ENCODE peak calls at places on chromosomes 4 and X, in nine cellular contexts. One of them, this sample, is unnamed.

GRCh38 chr4:124144302-124144701 is 568.2 kb downstream of the ANKRD50 start:
- ATAC-seq in SK-N-SH treated with all-trans-retinoic acid at 6 μM for 48 hours: no peak
- ATAC-seq in activated B cell treated with CpG ODN at 0.5 μM for 24 hours: no peak
- ATAC-seq in T-helper 17 cell: no peak
- ATAC-seq in pancreas: no peak
- ATAC-seq in lung: no peak
- ATAC-seq in activated T-cell treated with anti-CD3 and anti-CD28 coated beads, Interleukin-2, amount 50 U/mL, for 4 hours: no peak
- ATAC-seq in activated CD8-positive, alpha-beta memory T cell treated with anti-CD3 and anti-CD28 coated beads, Interleukin-2, amount 10 ng/mL, durations not matched to agents 7 days and 5 days: no peak
- ATAC-seq in T-cell: no peak
- ATAC-seq in this sample: no peak

GRCh38 chr4:168409089-168409801 is 71.0 kb downstream of the DDX60L start:
- ATAC-seq in SK-N-SH treated with all-trans-retinoic acid at 6 μM for 48 hours: peak; percentile 81
- ATAC-seq in activated B cell treated with CpG ODN at 0.5 μM for 24 hours: no peak
- ATAC-seq in T-helper 17 cell: no peak
- ATAC-seq in pancreas: no peak
- ATAC-seq in lung: no peak
- ATAC-seq in activated T-cell treated with anti-CD3 and anti-CD28 coated beads, Interleukin-2, amount 50 U/mL, for 4 hours: no peak
- ATAC-seq in activated CD8-positive, alpha-beta memory T cell treated with anti-CD3 and anti-CD28 coated beads, Interleukin-2, amount 10 ng/mL, durations not matched to agents 7 days and 5 days: no peak
- ATAC-seq in T-cell: no peak
- ATAC-seq in this sample: no peak

GRCh38 chr4:148540622-148541326 is 98.6 kb upstream of the NR3C2 start:
- ATAC-seq in SK-N-SH treated with all-trans-retinoic acid at 6 μM for 48 hours: no peak
- ATAC-seq in activated B cell treated with CpG ODN at 0.5 μM for 24 hours: no peak
- ATAC-seq in T-helper 17 cell: no peak
- ATAC-seq in pancreas: no peak
- ATAC-seq in lung: no peak
- ATAC-seq in activated T-cell treated with anti-CD3 and anti-CD28 coated beads, Interleukin-2, amount 50 U/mL, for 4 hours: no peak
- ATAC-seq in activated CD8-positive, alpha-beta memory T cell treated with anti-CD3 and anti-CD28 coated beads, Interleukin-2, amount 10 ng/mL, durations not matched to agents 7 days and 5 days: no peak
- ATAC-seq in T-cell: no peak
- ATAC-seq in this sample: no peak

GRCh38 chr4:150518559-150518958 is 63.4 kb upstream of the MAB21L2 start:
- ATAC-seq in SK-N-SH treated with all-trans-retinoic acid at 6 μM for 48 hours: peak; percentile 68
- ATAC-seq in activated B cell treated with CpG ODN at 0.5 μM for 24 hours: no peak
- ATAC-seq in T-helper 17 cell: no peak
- ATAC-seq in pancreas: peak; percentile 50
- ATAC-seq in lung: no peak
- ATAC-seq in activated T-cell treated with anti-CD3 and anti-CD28 coated beads, Interleukin-2, amount 50 U/mL, for 4 hours: peak; percentile 97
- ATAC-seq in activated CD8-positive, alpha-beta memory T cell treated with anti-CD3 and anti-CD28 coated beads, Interleukin-2, amount 10 ng/mL, durations not matched to agents 7 days and 5 days: peak; percentile 47
- ATAC-seq in T-cell: no peak
- ATAC-seq in this sample: no peak

GRCh38 chr4:71607780-71608673 is 175.9 kb downstream of the GC start:
- ATAC-seq in SK-N-SH treated with all-trans-retinoic acid at 6 μM for 48 hours: no peak
- ATAC-seq in activated B cell treated with CpG ODN at 0.5 μM for 24 hours: no peak
- ATAC-seq in T-helper 17 cell: no peak
- ATAC-seq in pancreas: peak; percentile 87
- ATAC-seq in lung: peak; percentile 74
- ATAC-seq in activated T-cell treated with anti-CD3 and anti-CD28 coated beads, Interleukin-2, amount 50 U/mL, for 4 hours: no peak
- ATAC-seq in activated CD8-positive, alpha-beta memory T cell treated with anti-CD3 and anti-CD28 coated beads, Interleukin-2, amount 10 ng/mL, durations not matched to agents 7 days and 5 days: no peak
- ATAC-seq in T-cell: no peak
- ATAC-seq in this sample: no peak

GRCh38 chr4:153724606-153725005 is 35.2 kb downstream of the RNF175 start:
- ATAC-seq in SK-N-SH treated with all-trans-retinoic acid at 6 μM for 48 hours: no peak
- ATAC-seq in activated B cell treated with CpG ODN at 0.5 μM for 24 hours: no peak
- ATAC-seq in T-helper 17 cell: no peak
- ATAC-seq in pancreas: no peak
- ATAC-seq in lung: no peak
- ATAC-seq in activated T-cell treated with anti-CD3 and anti-CD28 coated beads, Interleukin-2, amount 50 U/mL, for 4 hours: no peak
- ATAC-seq in activated CD8-positive, alpha-beta memory T cell treated with anti-CD3 and anti-CD28 coated beads, Interleukin-2, amount 10 ng/mL, durations not matched to agents 7 days and 5 days: peak; percentile 39
- ATAC-seq in T-cell: no peak
- ATAC-seq in this sample: no peak

GRCh38 chr4:56464581-56464980 is 2.8 kb upstream of the SRP72 start:
- ATAC-seq in SK-N-SH treated with all-trans-retinoic acid at 6 μM for 48 hours: no peak
- ATAC-seq in activated B cell treated with CpG ODN at 0.5 μM for 24 hours: no peak
- ATAC-seq in T-helper 17 cell: no peak
- ATAC-seq in pancreas: no peak
- ATAC-seq in lung: no peak
- ATAC-seq in activated T-cell treated with anti-CD3 and anti-CD28 coated beads, Interleukin-2, amount 50 U/mL, for 4 hours: no peak
- ATAC-seq in activated CD8-positive, alpha-beta memory T cell treated with anti-CD3 and anti-CD28 coated beads, Interleukin-2, amount 10 ng/mL, durations not matched to agents 7 days and 5 days: no peak
- ATAC-seq in T-cell: no peak
- ATAC-seq in this sample: no peak

GRCh38 chr4:119663160-119663788 is 34.7 kb upstream of the PDE5A start:
- ATAC-seq in SK-N-SH treated with all-trans-retinoic acid at 6 μM for 48 hours: peak; percentile 60
- ATAC-seq in activated B cell treated with CpG ODN at 0.5 μM for 24 hours: no peak
- ATAC-seq in T-helper 17 cell: no peak
- ATAC-seq in pancreas: no peak
- ATAC-seq in lung: no peak
- ATAC-seq in activated T-cell treated with anti-CD3 and anti-CD28 coated beads, Interleukin-2, amount 50 U/mL, for 4 hours: no peak
- ATAC-seq in activated CD8-positive, alpha-beta memory T cell treated with anti-CD3 and anti-CD28 coated beads, Interleukin-2, amount 10 ng/mL, durations not matched to agents 7 days and 5 days: no peak
- ATAC-seq in T-cell: no peak
- ATAC-seq in this sample: no peak

GRCh38 chr4:15355464-15355863 is 72.4 kb upstream of the C1QTNF7 start:
- ATAC-seq in SK-N-SH treated with all-trans-retinoic acid at 6 μM for 48 hours: no peak
- ATAC-seq in activated B cell treated with CpG ODN at 0.5 μM for 24 hours: no peak
- ATAC-seq in T-helper 17 cell: no peak
- ATAC-seq in pancreas: no peak
- ATAC-seq in lung: no peak
- ATAC-seq in activated T-cell treated with anti-CD3 and anti-CD28 coated beads, Interleukin-2, amount 50 U/mL, for 4 hours: no peak
- ATAC-seq in activated CD8-positive, alpha-beta memory T cell treated with anti-CD3 and anti-CD28 coated beads, Interleukin-2, amount 10 ng/mL, durations not matched to agents 7 days and 5 days: no peak
- ATAC-seq in T-cell: no peak
- ATAC-seq in this sample: no peak

GRCh38 chr4:108891921-108892320 is 129.1 kb upstream of the ETNPPL start:
- ATAC-seq in SK-N-SH treated with all-trans-retinoic acid at 6 μM for 48 hours: no peak
- ATAC-seq in activated B cell treated with CpG ODN at 0.5 μM for 24 hours: no peak
- ATAC-seq in T-helper 17 cell: no peak
- ATAC-seq in pancreas: no peak
- ATAC-seq in lung: no peak
- ATAC-seq in activated T-cell treated with anti-CD3 and anti-CD28 coated beads, Interleukin-2, amount 50 U/mL, for 4 hours: no peak
- ATAC-seq in activated CD8-positive, alpha-beta memory T cell treated with anti-CD3 and anti-CD28 coated beads, Interleukin-2, amount 10 ng/mL, durations not matched to agents 7 days and 5 days: no peak
- ATAC-seq in T-cell: no peak
- ATAC-seq in this sample: no peak

GRCh38 chr4:89283975-89284556 is 23.5 kb downstream of the GPRIN3 start:
- ATAC-seq in SK-N-SH treated with all-trans-retinoic acid at 6 μM for 48 hours: no peak
- ATAC-seq in activated B cell treated with CpG ODN at 0.5 μM for 24 hours: no peak
- ATAC-seq in T-helper 17 cell: peak; percentile 55
- ATAC-seq in pancreas: no peak
- ATAC-seq in lung: no peak
- ATAC-seq in activated T-cell treated with anti-CD3 and anti-CD28 coated beads, Interleukin-2, amount 50 U/mL, for 4 hours: peak; percentile 12
- ATAC-seq in activated CD8-positive, alpha-beta memory T cell treated with anti-CD3 and anti-CD28 coated beads, Interleukin-2, amount 10 ng/mL, durations not matched to agents 7 days and 5 days: peak; percentile 20
- ATAC-seq in T-cell: no peak
- ATAC-seq in this sample: no peak

GRCh38 chrX:1442016-1442665 is 10.6 kb downstream of the ASMTL start:
- ATAC-seq in SK-N-SH treated with all-trans-retinoic acid at 6 μM for 48 hours: no peak
- ATAC-seq in activated B cell treated with CpG ODN at 0.5 μM for 24 hours: no peak
- ATAC-seq in T-helper 17 cell: no peak
- ATAC-seq in pancreas: no peak
- ATAC-seq in lung: no peak
- ATAC-seq in activated T-cell treated with anti-CD3 and anti-CD28 coated beads, Interleukin-2, amount 50 U/mL, for 4 hours: no peak
- ATAC-seq in activated CD8-positive, alpha-beta memory T cell treated with anti-CD3 and anti-CD28 coated beads, Interleukin-2, amount 10 ng/mL, durations not matched to agents 7 days and 5 days: no peak
- ATAC-seq in T-cell: no peak
- ATAC-seq in this sample: no peak

GRCh38 chrX:69523314-69523713 is 19.2 kb downstream of the NALF2 start:
- ATAC-seq in SK-N-SH treated with all-trans-retinoic acid at 6 μM for 48 hours: no peak
- ATAC-seq in activated B cell treated with CpG ODN at 0.5 μM for 24 hours: no peak
- ATAC-seq in T-helper 17 cell: no peak
- ATAC-seq in pancreas: no peak
- ATAC-seq in lung: no peak
- ATAC-seq in activated T-cell treated with anti-CD3 and anti-CD28 coated beads, Interleukin-2, amount 50 U/mL, for 4 hours: no peak
- ATAC-seq in activated CD8-positive, alpha-beta memory T cell treated with anti-CD3 and anti-CD28 coated beads, Interleukin-2, amount 10 ng/mL, durations not matched to agents 7 days and 5 days: no peak
- ATAC-seq in T-cell: no peak
- ATAC-seq in this sample: no peak

GRCh38 chrX:100635989-100636320 is 651 bp downstream of the TSPAN6 start:
- ATAC-seq in SK-N-SH treated with all-trans-retinoic acid at 6 μM for 48 hours: peak; percentile 48
- ATAC-seq in activated B cell treated with CpG ODN at 0.5 μM for 24 hours: no peak
- ATAC-seq in T-helper 17 cell: no peak
- ATAC-seq in pancreas: peak; percentile 70
- ATAC-seq in lung: peak; percentile 41
- ATAC-seq in activated T-cell treated with anti-CD3 and anti-CD28 coated beads, Interleukin-2, amount 50 U/mL, for 4 hours: no peak
- ATAC-seq in activated CD8-positive, alpha-beta memory T cell treated with anti-CD3 and anti-CD28 coated beads, Interleukin-2, amount 10 ng/mL, durations not matched to agents 7 days and 5 days: no peak
- ATAC-seq in T-cell: no peak
- ATAC-seq in this sample: no peak

GRCh38 chrX:151754042-151754419 is 19.5 kb downstream of the CNGA2 start:
- ATAC-seq in SK-N-SH treated with all-trans-retinoic acid at 6 μM for 48 hours: peak; percentile 65
- ATAC-seq in activated B cell treated with CpG ODN at 0.5 μM for 24 hours: no peak
- ATAC-seq in T-helper 17 cell: no peak
- ATAC-seq in pancreas: peak; percentile 59
- ATAC-seq in lung: no peak
- ATAC-seq in activated T-cell treated with anti-CD3 and anti-CD28 coated beads, Interleukin-2, amount 50 U/mL, for 4 hours: no peak
- ATAC-seq in activated CD8-positive, alpha-beta memory T cell treated with anti-CD3 and anti-CD28 coated beads, Interleukin-2, amount 10 ng/mL, durations not matched to agents 7 days and 5 days: no peak
- ATAC-seq in T-cell: no peak
- ATAC-seq in this sample: no peak

GRCh38 chr4:109648266-109648996 is 54.8 kb downstream of the CASP6 start:
- ATAC-seq in SK-N-SH treated with all-trans-retinoic acid at 6 μM for 48 hours: no peak
- ATAC-seq in activated B cell treated with CpG ODN at 0.5 μM for 24 hours: peak; percentile 48
- ATAC-seq in T-helper 17 cell: peak; percentile 93
- ATAC-seq in pancreas: no peak
- ATAC-seq in lung: no peak
- ATAC-seq in activated T-cell treated with anti-CD3 and anti-CD28 coated beads, Interleukin-2, amount 50 U/mL, for 4 hours: peak; percentile 59
- ATAC-seq in activated CD8-positive, alpha-beta memory T cell treated with anti-CD3 and anti-CD28 coated beads, Interleukin-2, amount 10 ng/mL, durations not matched to agents 7 days and 5 days: peak; percentile 77
- ATAC-seq in T-cell: peak; percentile 88
- ATAC-seq in this sample: peak; percentile 62

GRCh38 chr4:37762294-37763163 is 64.0 kb upstream of the PGM2 start:
- ATAC-seq in SK-N-SH treated with all-trans-retinoic acid at 6 μM for 48 hours: peak; percentile 51
- ATAC-seq in activated B cell treated with CpG ODN at 0.5 μM for 24 hours: no peak
- ATAC-seq in T-helper 17 cell: no peak
- ATAC-seq in pancreas: no peak
- ATAC-seq in lung: no peak
- ATAC-seq in activated T-cell treated with anti-CD3 and anti-CD28 coated beads, Interleukin-2, amount 50 U/mL, for 4 hours: peak; percentile 38
- ATAC-seq in activated CD8-positive, alpha-beta memory T cell treated with anti-CD3 and anti-CD28 coated beads, Interleukin-2, amount 10 ng/mL, durations not matched to agents 7 days and 5 days: no peak
- ATAC-seq in T-cell: no peak
- ATAC-seq in this sample: no peak

GRCh38 chr4:113384600-113384999 is 335.1 kb downstream of the ANK2 start:
- ATAC-seq in SK-N-SH treated with all-trans-retinoic acid at 6 μM for 48 hours: peak; percentile 64
- ATAC-seq in activated B cell treated with CpG ODN at 0.5 μM for 24 hours: no peak
- ATAC-seq in T-helper 17 cell: no peak
- ATAC-seq in pancreas: no peak
- ATAC-seq in lung: no peak
- ATAC-seq in activated T-cell treated with anti-CD3 and anti-CD28 coated beads, Interleukin-2, amount 50 U/mL, for 4 hours: peak; percentile 96
- ATAC-seq in activated CD8-positive, alpha-beta memory T cell treated with anti-CD3 and anti-CD28 coated beads, Interleukin-2, amount 10 ng/mL, durations not matched to agents 7 days and 5 days: no peak
- ATAC-seq in T-cell: no peak
- ATAC-seq in this sample: no peak

GRCh38 chr4:163701915-163702314 is 207.4 kb downstream of the TMA16 start:
- ATAC-seq in SK-N-SH treated with all-trans-retinoic acid at 6 μM for 48 hours: peak; percentile 84
- ATAC-seq in activated B cell treated with CpG ODN at 0.5 μM for 24 hours: peak; percentile 37
- ATAC-seq in T-helper 17 cell: no peak
- ATAC-seq in pancreas: no peak
- ATAC-seq in lung: no peak
- ATAC-seq in activated T-cell treated with anti-CD3 and anti-CD28 coated beads, Interleukin-2, amount 50 U/mL, for 4 hours: no peak
- ATAC-seq in activated CD8-positive, alpha-beta memory T cell treated with anti-CD3 and anti-CD28 coated beads, Interleukin-2, amount 10 ng/mL, durations not matched to agents 7 days and 5 days: no peak
- ATAC-seq in T-cell: no peak
- ATAC-seq in this sample: peak; percentile 67

GRCh38 chr4:6153874-6154273 is 46.5 kb downstream of the JAKMIP1 start:
- ATAC-seq in SK-N-SH treated with all-trans-retinoic acid at 6 μM for 48 hours: no peak
- ATAC-seq in activated B cell treated with CpG ODN at 0.5 μM for 24 hours: no peak
- ATAC-seq in T-helper 17 cell: no peak
- ATAC-seq in pancreas: no peak
- ATAC-seq in lung: no peak
- ATAC-seq in activated T-cell treated with anti-CD3 and anti-CD28 coated beads, Interleukin-2, amount 50 U/mL, for 4 hours: no peak
- ATAC-seq in activated CD8-positive, alpha-beta memory T cell treated with anti-CD3 and anti-CD28 coated beads, Interleukin-2, amount 10 ng/mL, durations not matched to agents 7 days and 5 days: no peak
- ATAC-seq in T-cell: no peak
- ATAC-seq in this sample: no peak

GRCh38 chrX:132505116-132505515 is 16.3 kb upstream of the MBNL3 start:
- ATAC-seq in SK-N-SH treated with all-trans-retinoic acid at 6 μM for 48 hours: no peak
- ATAC-seq in activated B cell treated with CpG ODN at 0.5 μM for 24 hours: no peak
- ATAC-seq in T-helper 17 cell: no peak
- ATAC-seq in pancreas: peak; percentile 95
- ATAC-seq in lung: no peak
- ATAC-seq in activated T-cell treated with anti-CD3 and anti-CD28 coated beads, Interleukin-2, amount 50 U/mL, for 4 hours: no peak
- ATAC-seq in activated CD8-positive, alpha-beta memory T cell treated with anti-CD3 and anti-CD28 coated beads, Interleukin-2, amount 10 ng/mL, durations not matched to agents 7 days and 5 days: no peak
- ATAC-seq in T-cell: no peak
- ATAC-seq in this sample: no peak

GRCh38 chr4:42646013-42646784 is 10.7 kb downstream of the ATP8A1 start:
- ATAC-seq in SK-N-SH treated with all-trans-retinoic acid at 6 μM for 48 hours: no peak
- ATAC-seq in activated B cell treated with CpG ODN at 0.5 μM for 24 hours: no peak
- ATAC-seq in T-helper 17 cell: no peak
- ATAC-seq in pancreas: no peak
- ATAC-seq in lung: no peak
- ATAC-seq in activated T-cell treated with anti-CD3 and anti-CD28 coated beads, Interleukin-2, amount 50 U/mL, for 4 hours: no peak
- ATAC-seq in activated CD8-positive, alpha-beta memory T cell treated with anti-CD3 and anti-CD28 coated beads, Interleukin-2, amount 10 ng/mL, durations not matched to agents 7 days and 5 days: no peak
- ATAC-seq in T-cell: no peak
- ATAC-seq in this sample: no peak

GRCh38 chr4:109914356-109914755 is 1.7 kb downstream of the EGF start:
- ATAC-seq in SK-N-SH treated with all-trans-retinoic acid at 6 μM for 48 hours: no peak
- ATAC-seq in activated B cell treated with CpG ODN at 0.5 μM for 24 hours: no peak
- ATAC-seq in T-helper 17 cell: no peak
- ATAC-seq in pancreas: peak; percentile 27
- ATAC-seq in lung: no peak
- ATAC-seq in activated T-cell treated with anti-CD3 and anti-CD28 coated beads, Interleukin-2, amount 50 U/mL, for 4 hours: no peak
- ATAC-seq in activated CD8-positive, alpha-beta memory T cell treated with anti-CD3 and anti-CD28 coated beads, Interleukin-2, amount 10 ng/mL, durations not matched to agents 7 days and 5 days: no peak
- ATAC-seq in T-cell: no peak
- ATAC-seq in this sample: no peak

GRCh38 chrX:132483523-132483922 is 5.3 kb downstream of the MBNL3 start:
- ATAC-seq in SK-N-SH treated with all-trans-retinoic acid at 6 μM for 48 hours: no peak
- ATAC-seq in activated B cell treated with CpG ODN at 0.5 μM for 24 hours: no peak
- ATAC-seq in T-helper 17 cell: no peak
- ATAC-seq in pancreas: no peak
- ATAC-seq in lung: no peak
- ATAC-seq in activated T-cell treated with anti-CD3 and anti-CD28 coated beads, Interleukin-2, amount 50 U/mL, for 4 hours: no peak
- ATAC-seq in activated CD8-positive, alpha-beta memory T cell treated with anti-CD3 and anti-CD28 coated beads, Interleukin-2, amount 10 ng/mL, durations not matched to agents 7 days and 5 days: no peak
- ATAC-seq in T-cell: no peak
- ATAC-seq in this sample: no peak

GRCh38 chrX:115591856-115592842 is 31.2 kb downstream of the PLS3 start:
- ATAC-seq in SK-N-SH treated with all-trans-retinoic acid at 6 μM for 48 hours: peak; percentile 24
- ATAC-seq in activated B cell treated with CpG ODN at 0.5 μM for 24 hours: no peak
- ATAC-seq in T-helper 17 cell: no peak
- ATAC-seq in pancreas: peak; percentile 36
- ATAC-seq in lung: no peak
- ATAC-seq in activated T-cell treated with anti-CD3 and anti-CD28 coated beads, Interleukin-2, amount 50 U/mL, for 4 hours: no peak
- ATAC-seq in activated CD8-positive, alpha-beta memory T cell treated with anti-CD3 and anti-CD28 coated beads, Interleukin-2, amount 10 ng/mL, durations not matched to agents 7 days and 5 days: no peak
- ATAC-seq in T-cell: no peak
- ATAC-seq in this sample: no peak

GRCh38 chrX:69065451-69065850 is 99.8 kb downstream of the PJA1 start:
- ATAC-seq in SK-N-SH treated with all-trans-retinoic acid at 6 μM for 48 hours: no peak
- ATAC-seq in activated B cell treated with CpG ODN at 0.5 μM for 24 hours: no peak
- ATAC-seq in T-helper 17 cell: no peak
- ATAC-seq in pancreas: no peak
- ATAC-seq in lung: no peak
- ATAC-seq in activated T-cell treated with anti-CD3 and anti-CD28 coated beads, Interleukin-2, amount 50 U/mL, for 4 hours: no peak
- ATAC-seq in activated CD8-positive, alpha-beta memory T cell treated with anti-CD3 and anti-CD28 coated beads, Interleukin-2, amount 10 ng/mL, durations not matched to agents 7 days and 5 days: no peak
- ATAC-seq in T-cell: no peak
- ATAC-seq in this sample: no peak

GRCh38 chr4:6916587-6917444 is 7.2 kb downstream of the TBC1D14 start:
- ATAC-seq in SK-N-SH treated with all-trans-retinoic acid at 6 μM for 48 hours: peak; percentile 58
- ATAC-seq in activated B cell treated with CpG ODN at 0.5 μM for 24 hours: peak; percentile 62
- ATAC-seq in T-helper 17 cell: peak; percentile 81
- ATAC-seq in pancreas: peak; percentile 43
- ATAC-seq in lung: peak; percentile 36
- ATAC-seq in activated T-cell treated with anti-CD3 and anti-CD28 coated beads, Interleukin-2, amount 50 U/mL, for 4 hours: peak; percentile 75
- ATAC-seq in activated CD8-positive, alpha-beta memory T cell treated with anti-CD3 and anti-CD28 coated beads, Interleukin-2, amount 10 ng/mL, durations not matched to agents 7 days and 5 days: peak; percentile 89
- ATAC-seq in T-cell: peak; percentile 84
- ATAC-seq in this sample: peak; percentile 87

GRCh38 chr4:116143221-116143620 is 942.2 kb downstream of the TRAM1L1 start:
- ATAC-seq in SK-N-SH treated with all-trans-retinoic acid at 6 μM for 48 hours: no peak
- ATAC-seq in activated B cell treated with CpG ODN at 0.5 μM for 24 hours: no peak
- ATAC-seq in T-helper 17 cell: no peak
- ATAC-seq in pancreas: no peak
- ATAC-seq in lung: no peak
- ATAC-seq in activated T-cell treated with anti-CD3 and anti-CD28 coated beads, Interleukin-2, amount 50 U/mL, for 4 hours: no peak
- ATAC-seq in activated CD8-positive, alpha-beta memory T cell treated with anti-CD3 and anti-CD28 coated beads, Interleukin-2, amount 10 ng/mL, durations not matched to agents 7 days and 5 days: no peak
- ATAC-seq in T-cell: no peak
- ATAC-seq in this sample: no peak

This sample was measured in stimulated activated memory B cell treated with anti-CD40 and anti-IgM and Interleukin-4, amounts not matched to agents 10 μg/mL and 1 μg/mL and 100 μg/mL, for 72 hours.